ENCODE peak calls at places on chromosomes 7 and 10, in ten cellular contexts. One of them, this sample, is unnamed.

GRCh38 chr7:47588704-47589225 is 6.9 kb upstream of the TNS3 start:
- DNase-seq in germinal center: no peak
- DNase-seq in endothelial cell: no peak
- DNase-seq in NCI-H748 treated with DMSO at 0.1 percent for 48 hours: no peak
- DNase-seq in A549: no peak
- DNase-seq in K562: no peak
- DNase-seq in A172: no peak
- DNase-seq in activated naive CD8-positive, alpha-beta T cell treated with anti-CD3 and anti-CD28 coated beads, Interleukin-2, amount 50 U/mL, for 24 hours: no peak
- DNase-seq in NCI-H1092: no peak
- DNase-seq in kidney: no peak
- DNase-seq in this sample: peak

GRCh38 chr10:60260321-60260720 is 129.4 kb downstream of the ANK3 start:
- DNase-seq in NCI-H1092: no peak
- DNase-seq in A549: no peak
- DNase-seq in kidney: no peak
- DNase-seq in endothelial cell: no peak
- DNase-seq in germinal center: no peak
- DNase-seq in A172: no peak
- DNase-seq in activated naive CD8-positive, alpha-beta T cell treated with anti-CD3 and anti-CD28 coated beads, Interleukin-2, amount 50 U/mL, for 24 hours: no peak
- DNase-seq in NCI-H748 treated with DMSO at 0.1 percent for 48 hours: no peak
- DNase-seq in K562: no peak
- DNase-seq in this sample: no peak

GRCh38 chr7:104643587-104644217 is 315.3 kb downstream of the LHFPL3 start:
- DNase-seq in germinal center: peak
- DNase-seq in A549: peak
- DNase-seq in NCI-H1092: no peak
- DNase-seq in activated naive CD8-positive, alpha-beta T cell treated with anti-CD3 and anti-CD28 coated beads, Interleukin-2, amount 50 U/mL, for 24 hours: peak
- DNase-seq in A172: no peak
- DNase-seq in endothelial cell: peak
- DNase-seq in NCI-H748 treated with DMSO at 0.1 percent for 48 hours: no peak
- DNase-seq in K562: peak
- DNase-seq in kidney: no peak
- DNase-seq in this sample: peak

GRCh38 chr10:97121084-97121483 is 64.7 kb downstream of the SLIT1 start:
- DNase-seq in germinal center: no peak
- DNase-seq in endothelial cell: no peak
- DNase-seq in A549: no peak
- DNase-seq in kidney: peak
- DNase-seq in NCI-H1092: no peak
- DNase-seq in K562: no peak
- DNase-seq in activated naive CD8-positive, alpha-beta T cell treated with anti-CD3 and anti-CD28 coated beads, Interleukin-2, amount 50 U/mL, for 24 hours: no peak
- DNase-seq in NCI-H748 treated with DMSO at 0.1 percent for 48 hours: no peak
- DNase-seq in A172: no peak
- DNase-seq in this sample: no peak

GRCh38 chr10:43220971-43221418 is 45.9 kb downstream of the RASGEF1A start:
- DNase-seq in A172: no peak
- DNase-seq in NCI-H1092: no peak
- DNase-seq in activated naive CD8-positive, alpha-beta T cell treated with anti-CD3 and anti-CD28 coated beads, Interleukin-2, amount 50 U/mL, for 24 hours: peak
- DNase-seq in kidney: peak
- DNase-seq in K562: no peak
- DNase-seq in A549: no peak
- DNase-seq in NCI-H748 treated with DMSO at 0.1 percent for 48 hours: no peak
- DNase-seq in endothelial cell: no peak
- DNase-seq in germinal center: no peak
- DNase-seq in this sample: peak

GRCh38 chr10:46530249-46531186 is 25.9 kb downstream of the GPRIN2 start:
- DNase-seq in activated naive CD8-positive, alpha-beta T cell treated with anti-CD3 and anti-CD28 coated beads, Interleukin-2, amount 50 U/mL, for 24 hours: no peak
- DNase-seq in NCI-H748 treated with DMSO at 0.1 percent for 48 hours: no peak
- DNase-seq in kidney: peak
- DNase-seq in A172: no peak
- DNase-seq in NCI-H1092: no peak
- DNase-seq in endothelial cell: no peak
- DNase-seq in K562: no peak
- DNase-seq in A549: peak
- DNase-seq in germinal center: no peak
- DNase-seq in this sample: no peak

GRCh38 chr7:154827007-154827406 is 175.9 kb downstream of the PAXIP1 start:
- DNase-seq in germinal center: no peak
- DNase-seq in K562: no peak
- DNase-seq in A172: no peak
- DNase-seq in NCI-H1092: no peak
- DNase-seq in endothelial cell: no peak
- DNase-seq in activated naive CD8-positive, alpha-beta T cell treated with anti-CD3 and anti-CD28 coated beads, Interleukin-2, amount 50 U/mL, for 24 hours: no peak
- DNase-seq in kidney: no peak
- DNase-seq in A549: no peak
- DNase-seq in NCI-H748 treated with DMSO at 0.1 percent for 48 hours: no peak
- DNase-seq in this sample: no peak

GRCh38 chr7:105279688-105280007 is 109.1 kb downstream of the SRPK2 start:
- DNase-seq in activated naive CD8-positive, alpha-beta T cell treated with anti-CD3 and anti-CD28 coated beads, Interleukin-2, amount 50 U/mL, for 24 hours: no peak
- DNase-seq in kidney: no peak
- DNase-seq in NCI-H748 treated with DMSO at 0.1 percent for 48 hours: no peak
- DNase-seq in NCI-H1092: no peak
- DNase-seq in germinal center: no peak
- DNase-seq in K562: no peak
- DNase-seq in endothelial cell: no peak
- DNase-seq in A549: no peak
- DNase-seq in A172: no peak
- DNase-seq in this sample: no peak

GRCh38 chr7:22375359-22376048 is 18.6 kb upstream of the RAPGEF5 start:
- DNase-seq in activated naive CD8-positive, alpha-beta T cell treated with anti-CD3 and anti-CD28 coated beads, Interleukin-2, amount 50 U/mL, for 24 hours: no peak
- DNase-seq in K562: no peak
- DNase-seq in NCI-H748 treated with DMSO at 0.1 percent for 48 hours: no peak
- DNase-seq in NCI-H1092: no peak
- DNase-seq in kidney: no peak
- DNase-seq in germinal center: no peak
- DNase-seq in A172: no peak
- DNase-seq in A549: no peak
- DNase-seq in endothelial cell: no peak
- DNase-seq in this sample: peak

GRCh38 chr10:133082685-133083421 is 4.9 kb upstream of the ADGRA1 start:
- DNase-seq in K562: no peak
- DNase-seq in NCI-H748 treated with DMSO at 0.1 percent for 48 hours: no peak
- DNase-seq in germinal center: no peak
- DNase-seq in A172: no peak
- DNase-seq in NCI-H1092: no peak
- DNase-seq in A549: no peak
- DNase-seq in kidney: peak
- DNase-seq in activated naive CD8-positive, alpha-beta T cell treated with anti-CD3 and anti-CD28 coated beads, Interleukin-2, amount 50 U/mL, for 24 hours: no peak
- DNase-seq in endothelial cell: no peak
- DNase-seq in this sample: no peak